ENCODE peak calls at places on chromosomes 7 and 10, in four cellular contexts. G is A549, J is thyroid gland, X is adrenal gland. E is an unnamed sample. For H3K4me1, the result is how much of the 10 kb centered on the place peaks cover.

GRCh38 chr10:127853868-127854768 is 38.6 kb downstream of the CLRN3 start:
- DNase-seq in G (peak), J (peak), X (peak), E (peak)

GRCh38 chr7:102434039-102434481 is 685 bp downstream of the ORAI2 start:
- DNase-seq in G (peak), J (peak), X (no peak), E (no peak)

GRCh38 chr10:131812736-131813604 is 87.8 kb upstream of the PPP2R2D start:
- DNase-seq in G (no peak), J (no peak), X (peak), E (no peak)

GRCh38 chr10:43255644-43256431 is 11.0 kb downstream of the RASGEF1A start:
- DNase-seq in G (peak), J (no peak), X (peak), E (peak)

GRCh38 chr7:155766386-155766785 is 45.9 kb downstream of the SHH start:
- DNase-seq in G (no peak), J (no peak), X (no peak), E (no peak)

GRCh38 chr10:13891542-13892431 is 305.0 kb downstream of the PRPF18 start:
- DNase-seq in G (no peak), J (peak), X (no peak), E (no peak)

GRCh38 chr7:883029-884021 is 7.0 kb downstream of the GET4 start:
- DNase-seq in G (no peak), J (peak), X (no peak), E (peak)

GRCh38 chr10:86665868-86666267 is 2.4 kb upstream of the LDB3 start:
- DNase-seq in G (no peak), J (no peak), X (no peak), E (no peak)

GRCh38 chr7:5422324-5423271 is 1.0 kb downstream of the TNRC18 start:
- DNase-seq in G (peak), J (peak), X (no peak), E (peak)

GRCh38 chr7:93964813-93965212 is 39.3 kb downstream of the BET1 start:
- DNase-seq in G (no peak), J (no peak), X (no peak), E (no peak)

GRCh38 chr7:50653116-50653854 is 88.1 kb upstream of the DDC start:
- DNase-seq in G (no peak), J (no peak), X (no peak), E (peak)

GRCh38 chr7:81626008-81626407 is 143.8 kb downstream of the HGF start:
- DNase-seq in G (no peak), J (no peak), X (no peak), E (no peak)

GRCh38 chr10:94403823-94404228 is 1.5 kb downstream of the TBC1D12 start:
- DNase-seq in G (no peak), J (no peak), X (no peak), E (no peak)

GRCh38 chr7:40372031-40372430 is 237.2 kb downstream of the SUGCT start:
- DNase-seq in G (no peak), J (no peak), X (no peak), E (no peak)

GRCh38 chr10:72079356-72079755 is 9.0 kb downstream of the SPOCK2 start:
- DNase-seq in G (no peak), J (no peak), X (no peak), E (no peak)

GRCh38 chr10:4267084-4267774 is 482.2 kb upstream of the KLF6 start:
- DNase-seq in G (no peak), J (no peak), X (no peak), E (no peak)

GRCh38 chr10:86343761-86344160 is 22.8 kb downstream of the GRID1 start:
- DNase-seq in G (no peak), J (peak), X (peak), E (no peak)

GRCh38 chr10:2980791-2981360 is 86.5 kb upstream of the PFKP start:
- DNase-seq in G (no peak), J (no peak), X (no peak), E (no peak)

GRCh38 chr7:19773361-19773760 is at the start of gene TMEM196:
- DNase-seq in G (no peak), J (no peak), X (no peak), E (no peak)

GRCh38 chr10:57964371-57964770 is 303.3 kb downstream of the IPMK start:
- DNase-seq in G (no peak), J (peak), X (peak), E (no peak)

GRCh38 chr10:70492786-70493659 is 14.5 kb downstream of the PALD1 start:
- DNase-seq in G (no peak), J (no peak), X (no peak), E (no peak)

DNA sequence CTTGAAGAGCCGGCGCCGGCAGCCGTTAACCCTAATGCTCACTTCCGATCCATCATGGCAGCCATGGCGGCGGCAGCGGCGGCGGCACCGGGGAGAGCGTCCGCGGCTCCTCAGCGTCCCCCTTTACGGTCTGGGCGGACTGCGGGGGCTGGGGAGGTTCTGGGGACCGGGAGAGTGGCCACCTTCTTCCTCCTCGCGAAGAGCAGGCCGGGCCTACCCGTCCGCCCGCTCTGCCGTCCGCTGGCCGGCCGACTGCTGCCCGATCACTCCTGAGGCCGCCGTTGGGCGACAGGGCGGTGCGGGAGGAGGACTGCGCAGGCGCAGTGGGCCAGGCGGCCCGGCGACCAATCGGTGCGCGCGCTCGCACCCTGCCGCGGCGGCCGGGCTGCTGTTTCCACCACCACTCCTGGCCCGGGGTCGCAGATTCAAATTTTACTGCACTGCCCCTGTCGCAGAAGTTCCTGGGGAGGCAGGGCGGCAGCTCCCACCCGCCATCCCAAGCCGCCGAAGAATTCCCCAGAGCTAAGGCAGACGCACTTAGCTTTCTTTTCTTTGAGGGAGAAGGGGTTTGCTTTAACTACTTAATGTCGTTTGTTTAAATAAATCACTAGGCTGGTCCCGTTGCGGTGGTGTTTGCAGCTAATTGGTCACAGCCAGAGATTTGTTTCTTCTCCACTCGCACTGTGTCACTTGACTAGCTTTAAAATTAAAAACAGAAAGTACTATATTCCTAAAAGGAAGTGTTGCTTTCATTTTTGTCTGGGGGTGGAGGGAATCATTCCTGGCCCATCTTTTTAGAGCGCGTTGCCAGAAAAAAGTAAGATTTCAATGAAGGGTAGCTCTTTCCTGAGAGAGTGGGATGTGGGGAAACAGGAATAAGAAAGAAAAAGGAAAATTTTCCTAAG is at the start of gene KIF5B:
- DNase-seq in G (peak), J (peak), X (peak), E (peak)
- TF ChIP-seq POLR2A in G (peak), J (peak), X (peak), E (peak)

GRCh38 chr7:137692399-137692798 is 154.4 kb downstream of the DGKI start:
- DNase-seq in G (no peak), J (no peak), X (no peak), E (no peak)

GRCh38 chr7:137690635-137691034 is 156.1 kb downstream of the DGKI start:
- DNase-seq in G (no peak), J (no peak), X (no peak), E (no peak)

GRCh38 chr7:137691566-137691965 is 155.2 kb downstream of the DGKI start:
- DNase-seq in G (no peak), J (no peak), X (no peak), E (no peak)

GRCh38 chr7:137687556-137688280 is 159.1 kb downstream of the DGKI start:
- DNase-seq in G (no peak), J (no peak), X (no peak), E (no peak)

DNA sequence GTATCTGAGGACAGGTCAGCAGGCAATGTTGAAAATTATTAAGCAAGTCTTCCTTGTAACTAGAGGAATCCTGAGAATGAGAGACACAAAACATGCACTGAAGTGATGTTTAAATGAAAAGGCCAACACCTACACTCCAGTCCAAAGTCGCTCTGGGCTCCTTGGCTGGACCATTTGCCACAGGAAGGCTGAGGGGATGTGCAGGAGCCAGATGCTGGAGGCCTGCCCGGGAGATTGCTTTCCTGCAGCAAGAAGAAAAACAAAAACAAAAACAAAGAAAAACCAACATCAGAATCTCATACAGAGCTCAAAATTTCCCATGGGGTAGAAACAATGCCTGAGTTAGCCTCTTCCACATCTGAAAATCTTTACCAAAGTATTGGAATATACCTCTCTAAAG is 157.0 kb downstream of the DGKI start:
- DNase-seq in G (no peak), J (no peak), X (no peak), E (no peak)
- H3K27ac ChIP-seq in G (no peak), J (no peak), X (no peak), E (no peak)

GRCh38 chr10:104304927-104305326 is 33.3 kb downstream of the ITPRIP start:
- DNase-seq in G (no peak), J (peak), X (no peak), E (no peak)

GRCh38 chr10:104307576-104308438 is 30.5 kb downstream of the ITPRIP start:
- DNase-seq in G (no peak), J (no peak), X (no peak), E (no peak)

GRCh38 chr10:104308439-104308903 is 29.8 kb downstream of the ITPRIP start:
- DNase-seq in G (no peak), J (no peak), X (no peak), E (no peak)

GRCh38 chr10:104304346-104304745 is 33.9 kb downstream of the ITPRIP start:
- DNase-seq in G (no peak), J (no peak), X (no peak), E (no peak)

GRCh38 chr10:104306897-104307296 is 31.4 kb downstream of the ITPRIP start:
- DNase-seq in G (no peak), J (no peak), X (no peak), E (no peak)
- H3K4me1 ChIP-seq in G (under half), J (under half), X (under half), E (under half)

GRCh38 chr10:130136214-130137076 is at the start of gene GLRX3:
- DNase-seq in G (peak), J (peak), X (peak), E (peak)
- TF ChIP-seq POLR2A in G (peak), J (no peak), X (no peak), E (no peak)

GRCh38 chr10:5292196-5292735 is 72.5 kb upstream of the UCN3 start:
- DNase-seq in G (no peak), J (no peak), X (no peak), E (no peak)

GRCh38 chr10:5297996-5298395 is 66.8 kb upstream of the UCN3 start:
- DNase-seq in G (no peak), J (no peak), X (no peak), E (no peak)

GRCh38 chr10:5297466-5297865 is 67.3 kb upstream of the UCN3 start:
- DNase-seq in G (no peak), J (peak), X (peak), E (no peak)

GRCh38 chr10:5291501-5292195 is 73.1 kb upstream of the UCN3 start:
- DNase-seq in G (peak), J (no peak), X (peak), E (peak)

DNA sequence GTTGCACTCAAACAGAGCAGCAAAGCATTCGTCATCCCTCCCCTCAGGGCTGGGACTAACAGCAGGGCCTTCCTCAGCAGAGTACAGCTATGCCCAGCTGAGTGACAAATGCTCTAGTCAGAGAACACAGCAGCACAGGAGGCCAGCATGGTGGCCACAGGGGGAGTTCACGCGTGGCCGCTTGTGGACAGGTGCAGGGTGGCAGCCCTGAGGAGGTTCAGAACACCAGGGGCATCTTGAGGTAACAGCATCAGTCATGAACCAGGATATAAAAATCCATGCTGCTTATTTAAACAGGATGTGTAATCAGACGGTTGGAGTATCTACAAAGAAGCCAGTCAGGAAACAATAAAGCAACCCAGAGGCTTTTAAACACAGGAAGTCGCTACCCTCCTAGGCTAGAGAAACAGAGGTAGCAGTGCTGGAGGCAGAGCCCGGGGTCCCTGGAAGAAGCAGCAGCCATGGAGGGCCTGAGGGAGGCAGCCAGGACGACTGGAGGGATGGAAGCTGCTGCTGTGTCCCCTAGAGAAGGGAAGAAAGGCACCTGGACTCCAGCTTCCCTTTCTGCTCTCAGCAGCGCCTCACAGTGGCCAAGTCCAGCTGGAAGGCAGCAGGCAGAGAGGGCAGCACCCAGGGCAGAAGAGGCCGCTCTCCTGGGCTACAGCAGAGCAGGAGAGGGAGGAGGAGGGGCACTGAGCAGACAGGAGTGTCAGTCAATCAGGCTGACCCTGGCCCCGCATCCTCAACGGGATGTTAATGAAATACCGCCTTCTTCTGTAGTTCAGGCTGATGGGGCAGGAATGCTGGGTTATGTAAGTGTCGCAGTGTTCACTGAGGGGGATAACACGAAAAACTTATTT is 70.8 kb upstream of the UCN3 start:
- DNase-seq in G (peak), J (peak), X (peak), E (peak)
- H3K27ac ChIP-seq in G (peak), J (peak), X (no peak), E (no peak)

GRCh38 chr7:107049480-107049879 is 5.0 kb downstream of the PRKAR2B start:
- DNase-seq in G (no peak), J (no peak), X (no peak), E (no peak)

GRCh38 chr7:107047902-107048782 is 3.6 kb downstream of the PRKAR2B start:
- DNase-seq in G (no peak), J (no peak), X (no peak), E (no peak)

GRCh38 chr7:107048783-107049418 is 4.4 kb downstream of the PRKAR2B start:
- DNase-seq in G (no peak), J (no peak), X (no peak), E (no peak)

GRCh38 chr7:107051376-107051775 is 6.9 kb downstream of the PRKAR2B start:
- DNase-seq in G (no peak), J (no peak), X (no peak), E (no peak)

GRCh38 chr7:107049971-107050532 is 5.5 kb downstream of the PRKAR2B start:
- DNase-seq in G (no peak), J (no peak), X (no peak), E (no peak)
- H3K4me1 ChIP-seq in G (under half), J (under half), X (under half), E (under half)

GRCh38 chr7:131034166-131034881 is 293.4 kb upstream of the MKLN1 start:
- DNase-seq in G (no peak), J (peak), X (peak), E (peak)
- TF ChIP-seq POLR2A in G (no peak), J (no peak), X (no peak), E (no peak)

DNA sequence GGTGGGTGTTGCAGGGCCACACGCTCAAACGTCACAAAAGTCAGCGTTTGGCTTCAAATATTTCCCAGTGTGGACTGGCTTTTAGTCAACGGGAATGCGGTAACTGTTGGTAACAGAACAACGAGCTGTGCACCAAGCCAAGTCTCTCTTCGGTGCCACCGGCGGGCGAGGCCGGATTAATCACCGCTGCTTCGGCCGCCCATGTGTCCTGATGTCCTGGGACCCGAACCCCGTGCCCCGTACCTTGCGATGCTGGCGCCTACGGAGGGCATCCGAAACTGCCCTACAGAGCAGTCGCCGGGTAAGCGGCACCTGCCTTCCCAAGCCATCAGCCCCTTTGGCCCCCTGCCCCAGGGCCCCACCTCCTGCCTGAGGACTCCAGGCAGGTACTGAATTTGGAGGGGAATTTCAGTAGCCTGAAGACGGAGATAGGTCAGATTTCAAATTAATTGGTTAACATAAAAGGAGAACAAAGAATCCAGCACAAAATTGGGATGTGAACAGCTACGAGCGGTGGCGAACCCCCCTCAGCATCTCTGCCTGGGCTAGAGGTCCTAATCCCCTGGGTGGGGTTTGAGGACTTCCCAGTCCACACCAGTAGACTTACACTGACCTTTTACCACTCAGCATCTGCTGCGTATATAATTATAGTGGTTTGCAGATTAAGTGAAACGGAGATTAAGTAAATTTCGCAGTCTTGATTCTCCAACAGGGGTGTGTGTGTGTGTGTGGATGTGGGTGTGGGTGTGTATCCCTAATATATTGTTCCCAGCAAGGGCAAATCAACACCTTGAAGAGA is at the start of gene LRRC72:
- DNase-seq in G (no peak), J (no peak), X (no peak), E (no peak)
- H3K27ac ChIP-seq in G (no peak), J (no peak), X (no peak), E (no peak)

DNA sequence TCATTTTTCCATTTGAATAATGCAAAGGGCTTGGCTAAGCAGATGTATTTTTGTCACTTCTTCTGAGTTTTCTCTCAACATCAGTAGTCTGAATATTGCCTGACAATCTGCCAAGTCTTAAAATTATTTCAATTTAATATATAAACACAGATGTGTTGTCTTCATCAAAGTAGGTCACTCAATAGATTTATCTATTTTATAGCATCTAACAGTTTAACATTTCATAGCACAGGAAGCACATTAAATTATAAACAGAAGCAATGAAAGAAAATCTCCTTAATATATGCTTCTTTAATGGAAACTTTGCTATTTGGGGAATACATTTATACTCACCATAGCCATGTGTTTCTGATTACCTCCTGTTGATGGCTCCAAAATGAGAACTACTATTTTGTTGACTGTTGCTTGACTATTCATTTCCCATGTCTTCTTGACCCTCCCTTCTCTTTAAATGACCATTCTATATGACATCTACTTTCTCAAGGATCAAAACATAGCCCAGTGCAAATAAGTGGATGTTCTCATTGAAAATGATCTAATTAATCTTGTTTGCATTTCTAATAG is 4.6 kb downstream of the CPED1 start:
- DNase-seq in G (no peak), J (no peak), X (no peak), E (no peak)
- H3K4me1 ChIP-seq in G (under half), J (under half), X (under half), E (under half)

E was measured in testis.